ENCODE peak calls at places on chromosomes 13 and 19, in four cellular contexts. H, X, E and A are unnamed samples.

GRCh38 chr19:33674575-33675367 is 53.0 kb downstream of the CHST8 start:
- DNase-seq in E (no peak), X (no peak), H (no peak), A (no peak)

GRCh38 chr19:49434907-49435577 is 6.3 kb downstream of the SLC17A7 start:
- DNase-seq in E (no peak), X (no peak), H (no peak), A (no peak)

GRCh38 chr13:77696006-77696862 is 1.3 kb upstream of the SLAIN1 start:
- DNase-seq in E (peak), H (no peak), X (no peak), A (no peak)

GRCh38 chr13:36685912-36686311 is 12.1 kb downstream of the SERTM1 start:
- DNase-seq in X (no peak), H (peak), E (no peak), A (no peak)

GRCh38 chr13:94251801-94252200 is 227.7 kb downstream of the DCT start:
- DNase-seq in X (no peak), E (no peak), H (no peak), A (no peak)

GRCh38 chr13:37748913-37749312 is 120.7 kb downstream of the TRPC4 start:
- DNase-seq in H (no peak), X (no peak), E (no peak), A (no peak)

GRCh38 chr19:44696939-44697669 is 1.8 kb upstream of the CEACAM16 start:
- DNase-seq in E (peak), H (no peak), X (no peak), A (peak)

GRCh38 chr13:49646688-49647087 is 18.4 kb downstream of the ARL11 start:
- DNase-seq in X (no peak), H (no peak), E (no peak), A (no peak)

GRCh38 chr19:43798546-43799409 is 3.5 kb downstream of the LYPD5 start:
- DNase-seq in X (peak), H (peak), E (peak), A (peak)

GRCh38 chr13:114076329-114076761 is 56.1 kb downstream of the RASA3 start:
- DNase-seq in E (no peak), X (no peak), H (no peak), A (no peak)

GRCh38 chr19:51980116-51980736 is 6.4 kb downstream of the ZNF350 start:
- DNase-seq in H (no peak), X (no peak), E (no peak), A (no peak)

GRCh38 chr13:111474136-111475002 is 153.9 kb downstream of the TEX29 start:
- DNase-seq in H (peak), E (peak), X (no peak), A (peak)

GRCh38 chr13:33340631-33341030 is 55.1 kb upstream of the STARD13 start:
- DNase-seq in E (no peak), X (no peak), H (peak), A (no peak)

GRCh38 chr19:1132625-1133383 is 29.0 kb downstream of the GPX4 start:
- DNase-seq in X (peak), E (no peak), H (no peak), A (no peak)

GRCh38 chr13:74077375-74077774 is 56.8 kb downstream of the KLF12 start:
- DNase-seq in X (no peak), H (peak), E (no peak), A (no peak)

GRCh38 chr19:50794778-50795664 is 4.8 kb downstream of the ACP4 start:
- DNase-seq in E (no peak), H (peak), X (no peak), A (no peak)

GRCh38 chr19:11539495-11540365 is 1.1 kb downstream of the CNN1 start:
- DNase-seq in H (peak), E (no peak), X (no peak), A (no peak)

GRCh38 chr19:49570997-49571676 is 9.2 kb downstream of the NOSIP start:
- DNase-seq in X (no peak), E (no peak), H (no peak), A (no peak)

GRCh38 chr13:50989476-50989875 is 79.9 kb downstream of the RNASEH2B start:
- DNase-seq in H (no peak), X (no peak), E (peak), A (no peak)

GRCh38 chr19:5987077-5987818 is 9.3 kb upstream of the RANBP3 start:
- DNase-seq in H (peak), X (peak), E (peak), A (peak)

GRCh38 chr13:41696163-41697003 is 239.0 kb downstream of the RGCC start:
- DNase-seq in E (no peak), X (no peak), H (peak), A (no peak)

GRCh38 chr13:112172641-112173171 is 105.8 kb downstream of the SOX1 start:
- DNase-seq in E (no peak), X (no peak), H (no peak), A (no peak)

GRCh38 chr13:110089815-110090214 is 217.1 kb downstream of the COL4A1 start:
- DNase-seq in H (peak), E (no peak), X (no peak), A (no peak)

GRCh38 chr19:54432144-54432738 is 16.8 kb upstream of the LENG8 start:
- DNase-seq in E (no peak), X (no peak), H (no peak), A (no peak)

GRCh38 chr19:47187797-47188196 is 43.2 kb downstream of the BBC3 start:
- DNase-seq in E (no peak), H (no peak), X (no peak), A (no peak)

GRCh38 chr13:104385409-104385808 is 1319.2 kb upstream of the SLC10A2 start:
- DNase-seq in H (peak), E (no peak), X (no peak), A (no peak)

GRCh38 chr13:44739120-44739519 is 163.0 kb upstream of the TSC22D1 start:
- DNase-seq in H (no peak), X (no peak), E (no peak), A (no peak)

GRCh38 chr13:83563499-83563898 is 318.8 kb downstream of the SLITRK1 start:
- DNase-seq in X (no peak), E (no peak), H (no peak), A (no peak)

GRCh38 chr13:110319774-110320509 is 12.9 kb downstream of the COL4A2 start:
- DNase-seq in H (peak), X (no peak), E (no peak), A (no peak)

GRCh38 chr13:112782433-112783010 is 92.7 kb downstream of the ATP11A start:
- DNase-seq in H (no peak), E (no peak), X (no peak), A (no peak)

GRCh38 chr13:44407891-44408290 is 34.3 kb downstream of the SERP2 start:
- DNase-seq in H (no peak), X (no peak), E (no peak), A (no peak)

GRCh38 chr13:35712907-35713685 is 236.6 kb upstream of the MAB21L1 start:
- DNase-seq in X (no peak), H (peak), E (no peak), A (no peak)

GRCh38 chr13:110361365-110361911 is 54.4 kb downstream of the COL4A2 start:
- DNase-seq in H (peak), X (no peak), E (no peak), A (no peak)

GRCh38 chr13:45936621-45937020 is 85.1 kb upstream of the SIAH3 start:
- DNase-seq in H (no peak), X (no peak), E (no peak), A (no peak)

GRCh38 chr19:12801466-12802266 is at the start of the genes PRDX2 and THSD8:
- DNase-seq in H (peak), E (peak), X (peak), A (peak)

GRCh38 chr19:30374791-30375650 is 2.8 kb downstream of the ZNF536 start:
- DNase-seq in H (peak), X (no peak), E (no peak), A (no peak)